ENCODE peak calls at places on chromosomes 11 and 22, in seven cellular contexts. A is tibial artery; C is LoVo; X is HS-27A; I is body of pancreas; L is naive thymus-derived CD8-positive, alpha-beta T cell; W is caudate nucleus. T is an unnamed sample.

GRCh38 chr11:109026891-109027489 is 362.1 kb downstream of the DDX10 start:
- DNase-seq in A (no peak), C (no peak), X (no peak), I (no peak), L (no peak), W (no peak), T (no peak)

GRCh38 chr22:43267332-43267731 is 75.8 kb downstream of the SCUBE1 start:
- DNase-seq in A (no peak), C (no peak), X (no peak), I (no peak), L (no peak), W (no peak), T (no peak)

GRCh38 chr22:48198489-48199459 is 1436.3 kb downstream of the TBC1D22A start:
- DNase-seq in A (no peak), C (no peak), X (no peak), I (no peak), L (no peak), W (no peak), T (no peak)

GRCh38 chr11:47466201-47466600 is 17.3 kb upstream of the RAPSN start:
- DNase-seq in A (no peak), C (no peak), X (no peak), I (no peak), L (no peak), W (no peak), T (no peak)

GRCh38 chr22:43991316-43992020 is 32.6 kb upstream of the PARVB start:
- DNase-seq in A (no peak), C (no peak), X (no peak), I (no peak), L (no peak), W (no peak), T (no peak)

GRCh38 chr22:39283312-39284141 is 35.9 kb downstream of the RPL3 start:
- DNase-seq in A (peak; percentile 70), C (peak; percentile 23), X (peak; percentile 72), I (peak; percentile 43), L (no peak), W (no peak), T (no peak)

GRCh38 chr11:61698173-61698965 is 18.2 kb downstream of the DAGLA start:
- DNase-seq in A (no peak), C (no peak), X (no peak), I (peak; percentile 36), L (no peak), W (no peak), T (no peak)

GRCh38 chr22:43508489-43508888 is 96.7 kb downstream of the MPPED1 start:
- DNase-seq in A (no peak), C (no peak), X (no peak), I (no peak), L (no peak), W (no peak), T (no peak)

GRCh38 chr11:3056296-3057068 is 741 bp downstream of the CARS1 start:
- DNase-seq in A (no peak), C (peak; percentile 1), X (no peak), I (peak; percentile 41), L (no peak), W (no peak), T (peak; percentile 23)

GRCh38 chr11:134257101-134257500 is 3.7 kb downstream of the ACAD8 start:
- DNase-seq in A (no peak), C (no peak), X (no peak), I (no peak), L (no peak), W (no peak), T (no peak)

GRCh38 chr11:108125126-108125525 is 3.8 kb downstream of the ACAT1 start:
- DNase-seq in A (no peak), C (no peak), X (no peak), I (no peak), L (no peak), W (no peak), T (no peak)